ENCODE peak calls at places on chromosomes 16 and 17, in five cellular contexts. D is cardiac fibroblast, J is AG04450, U is PC-3, W is OCI-LY7. K is an unnamed sample.

GRCh38 chr17:59763861-59764260 is 56.4 kb downstream of the VMP1 start:
- DNase-seq in D (peak), J (peak), U (no peak), W (no peak), K (no peak)

GRCh38 chr16:3095869-3096268 is 3.2 kb downstream of the ZSCAN10 start:
- DNase-seq in D (peak), J (no peak), U (peak), W (peak), K (no peak)

GRCh38 chr16:9248162-9248561 is 156.7 kb downstream of the HAPSTR1 start:
- DNase-seq in D (no peak), J (no peak), U (no peak), W (no peak), K (peak)

GRCh38 chr16:27313422-27314160 is at the start of gene IL4R:
- DNase-seq in D (peak), J (peak), U (peak), W (peak), K (no peak)

GRCh38 chr17:40563371-40564052 is 1.8 kb downstream of the CCR7 start:
- DNase-seq in D (no peak), J (no peak), U (no peak), W (no peak), K (no peak)

GRCh38 chr17:56699186-56699895 is 105.8 kb downstream of the NOG start:
- DNase-seq in D (peak), J (peak), U (peak), W (no peak), K (no peak)

GRCh38 chr16:54594646-54595381 is 308.2 kb upstream of the IRX3 start:
- DNase-seq in D (no peak), J (no peak), U (no peak), W (no peak), K (no peak)

GRCh38 chr17:67995568-67996191 is 589 bp downstream of the C17orf58 start:
- DNase-seq in D (no peak), J (no peak), U (peak), W (peak), K (no peak)

GRCh38 chr16:69171325-69172095 is 15.5 kb upstream of the SNTB2 start:
- DNase-seq in D (peak), J (peak), U (no peak), W (no peak), K (no peak)

GRCh38 chr17:71726320-71726719 is 394.5 kb upstream of the SOX9 start:
- DNase-seq in D (no peak), J (no peak), U (no peak), W (no peak), K (no peak)

GRCh38 chr17:35841505-35841904 is 27.2 kb downstream of the HEATR9 start:
- DNase-seq in D (peak), J (no peak), U (no peak), W (no peak), K (no peak)

GRCh38 chr17:63446981-63447687 is 1.0 kb upstream of the CYB561 start:
- DNase-seq in D (no peak), J (no peak), U (peak), W (no peak), K (no peak)

GRCh38 chr16:69276143-69277115 is 34.7 kb upstream of the VPS4A start:
- DNase-seq in D (peak), J (peak), U (no peak), W (no peak), K (no peak)

GRCh38 chr16:79970551-79971236 is 370.2 kb upstream of the MAF start:
- DNase-seq in D (peak), J (no peak), U (no peak), W (no peak), K (no peak)

GRCh38 chr16:15440852-15441251 is 6.5 kb downstream of the BMERB1 start:
- DNase-seq in D (peak), J (no peak), U (peak), W (no peak), K (no peak)

GRCh38 chr16:15434079-15434424 is 336 bp upstream of the BMERB1 start:
- DNase-seq in D (no peak), J (no peak), U (no peak), W (no peak), K (no peak)

GRCh38 chr16:15434425-15435215 is at the start of gene BMERB1:
- DNase-seq in D (peak), J (no peak), U (peak), W (no peak), K (peak)

GRCh38 chr16:15439102-15439501 is 4.7 kb downstream of the BMERB1 start:
- DNase-seq in D (no peak), J (no peak), U (no peak), W (no peak), K (no peak)

DNA sequence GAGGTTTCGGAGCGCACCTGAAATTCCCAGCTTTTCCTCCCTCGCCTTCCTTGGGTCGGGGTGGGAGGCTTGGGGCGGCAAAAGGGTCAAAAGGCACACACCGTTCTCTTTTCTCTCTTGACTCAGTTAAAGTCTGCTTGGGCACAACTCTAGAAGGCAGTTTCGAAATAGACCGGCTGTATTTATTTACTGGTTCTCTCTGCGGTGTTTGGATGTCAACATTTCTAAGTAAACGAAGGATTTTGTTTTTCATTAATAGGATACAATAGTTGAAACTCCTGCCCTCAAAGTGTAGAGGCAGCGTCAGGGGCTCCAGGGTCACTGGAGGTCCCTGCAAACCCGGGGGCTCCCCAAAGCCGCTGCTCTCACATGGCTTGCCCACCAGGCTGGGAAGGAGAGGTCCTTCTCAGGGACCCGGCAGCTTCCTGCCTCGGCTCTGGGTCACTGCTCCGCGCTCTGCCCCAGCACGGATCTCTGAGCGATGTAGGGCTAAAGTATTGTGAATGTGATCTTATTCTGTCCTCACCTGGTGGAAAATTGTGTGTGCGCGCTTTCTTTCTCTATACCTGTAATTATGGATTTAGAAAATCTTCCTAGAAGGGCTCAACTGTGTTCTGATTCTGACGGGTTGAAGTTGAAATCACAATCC is 952 bp downstream of the BMERB1 start:
- DNase-seq in D (peak), J (no peak), U (peak), W (no peak), K (no peak)
- TF ChIP-seq CTCF in D (no peak), J (no peak), U (no peak), W (no peak), K (no peak)

GRCh38 chr16:1923299-1924034 is 5.3 kb upstream of the HS3ST6 start:
- DNase-seq in D (peak), J (no peak), U (peak), W (no peak), K (no peak)
- TF ChIP-seq CTCF in D (peak), J (peak), U (peak), W (peak), K (peak)

DNA sequence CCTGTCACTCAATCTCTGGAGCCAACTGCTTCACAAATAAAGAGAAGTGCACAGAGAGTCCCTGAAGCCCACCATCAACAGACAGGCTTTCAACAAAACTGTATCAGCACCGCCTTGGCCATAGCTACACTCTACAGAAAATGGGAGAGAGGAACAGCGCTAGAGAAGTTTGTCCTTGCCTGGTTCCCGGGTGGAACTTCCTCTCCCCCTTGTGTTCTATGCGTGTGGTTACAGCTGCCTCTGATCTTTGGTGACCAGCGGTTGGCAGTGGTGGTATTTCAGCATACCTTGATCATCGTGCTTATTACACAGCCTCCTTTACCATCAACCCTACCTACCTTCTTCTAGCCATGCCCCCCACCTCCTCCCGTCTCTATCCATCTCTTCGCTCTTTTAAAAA is 91.4 kb upstream of the CCL2 start:
- DNase-seq in D (peak), J (no peak), U (no peak), W (no peak), K (no peak)
- TF ChIP-seq CTCF in D (peak), J (peak), U (peak), W (peak), K (peak)

GRCh38 chr17:5877366-5877765 is 192.8 kb upstream of the WSCD1 start:
- DNase-seq in D (no peak), J (no peak), U (no peak), W (no peak), K (no peak)

GRCh38 chr17:5879424-5879823 is 190.8 kb upstream of the WSCD1 start:
- DNase-seq in D (no peak), J (no peak), U (no peak), W (no peak), K (no peak)

GRCh38 chr17:5874486-5874885 is 195.7 kb upstream of the WSCD1 start:
- DNase-seq in D (no peak), J (no peak), U (no peak), W (no peak), K (no peak)

GRCh38 chr17:5881849-5882248 is 188.3 kb upstream of the WSCD1 start:
- DNase-seq in D (no peak), J (no peak), U (no peak), W (no peak), K (no peak)

DNA sequence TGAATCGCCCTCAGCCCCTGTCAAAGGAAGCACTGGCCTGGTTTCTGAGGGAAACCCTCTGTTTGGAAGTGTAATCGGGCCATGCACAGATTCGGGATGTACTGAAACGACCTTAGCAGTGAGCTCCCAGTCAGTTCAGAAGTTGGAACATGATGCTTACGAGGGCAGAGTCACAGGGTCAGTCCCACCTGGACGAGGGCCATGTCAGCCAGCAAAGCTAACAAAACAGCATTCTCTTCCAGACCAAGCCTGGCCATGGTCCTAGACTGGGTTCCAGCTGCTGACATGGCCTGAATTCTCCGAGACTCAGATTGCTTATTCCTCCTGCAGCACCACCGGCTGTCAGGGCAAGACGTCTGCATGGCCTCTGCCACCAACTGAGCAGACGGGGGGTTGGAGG is 192.2 kb upstream of the WSCD1 start:
- DNase-seq in D (peak), J (no peak), U (peak), W (no peak), K (no peak)
- TF ChIP-seq CTCF in D (no peak), J (no peak), U (no peak), W (no peak), K (no peak)

DNA sequence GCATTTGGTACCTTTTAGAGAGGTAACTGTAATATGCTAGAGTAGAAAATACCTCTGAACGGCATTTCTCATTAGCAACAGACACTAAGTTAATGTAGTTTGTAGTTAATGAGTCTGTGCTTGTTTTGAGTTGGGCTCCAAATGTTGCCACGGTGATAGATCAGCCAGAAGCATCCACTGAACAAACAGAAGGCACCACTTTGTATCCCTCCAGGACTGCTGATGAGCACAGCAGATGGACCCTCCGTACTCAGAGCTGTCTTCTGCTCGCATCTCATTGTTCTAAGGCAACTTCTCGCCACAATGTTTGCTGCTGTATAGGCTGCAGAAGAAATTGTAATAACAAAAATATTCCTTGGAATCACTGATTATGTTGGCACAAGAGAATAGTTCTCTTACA is 56.1 kb downstream of the TNRC6C start:
- DNase-seq in D (no peak), J (no peak), U (no peak), W (no peak), K (no peak)
- TF ChIP-seq CTCF in D (no peak), J (no peak), U (no peak), W (no peak), K (no peak)

GRCh38 chr17:43411369-43411677 is 12.5 kb downstream of the ARL4D start:
- DNase-seq in D (no peak), J (no peak), U (no peak), W (no peak), K (no peak)
- TF ChIP-seq CTCF in D (no peak), J (no peak), U (no peak), W (no peak), K (no peak)

GRCh38 chr16:70746708-70747424 is 54.1 kb downstream of the VAC14 start:
- DNase-seq in D (peak), J (peak), U (peak), W (peak), K (no peak)
- TF ChIP-seq CTCF in D (no peak), J (no peak), U (no peak), W (no peak), K (no peak)

GRCh38 chr16:52976539-52977167 is 76.0 kb downstream of the CHD9NB start:
- DNase-seq in D (peak), J (no peak), U (peak), W (peak), K (no peak)
- TF ChIP-seq CTCF in D (peak), J (peak), U (peak), W (peak), K (peak)

K was measured in D721Med.